ENCODE peak calls at places on chromosomes 13 and 19, in six cellular contexts. One of them, this sample, is unnamed.

GRCh38 chr13:27825153-27825552 is 32.9 kb downstream of the GSX1 start:
- DNase-seq in fibroblast of the conjunctiva: no peak
- DNase-seq in amniotic epithelial cell: no peak
- DNase-seq in CD4-positive, CD25-positive, alpha-beta regulatory T cell: no peak
- DNase-seq in tibial nerve: no peak
- DNase-seq in SW480: peak; percentile 98
- DNase-seq in this sample: no peak

GRCh38 chr19:17577698-17578097 is 22.2 kb downstream of the COLGALT1 start:
- DNase-seq in tibial nerve: no peak
- DNase-seq in CD4-positive, CD25-positive, alpha-beta regulatory T cell: no peak
- DNase-seq in SW480: no peak
- DNase-seq in amniotic epithelial cell: no peak
- DNase-seq in fibroblast of the conjunctiva: no peak
- DNase-seq in this sample: no peak

GRCh38 chr13:103358245-103358932 is 292.2 kb upstream of the SLC10A2 start:
- DNase-seq in CD4-positive, CD25-positive, alpha-beta regulatory T cell: no peak
- DNase-seq in SW480: no peak
- DNase-seq in fibroblast of the conjunctiva: no peak
- DNase-seq in amniotic epithelial cell: no peak
- DNase-seq in tibial nerve: no peak
- DNase-seq in this sample: no peak

GRCh38 chr13:43377955-43378354 is 354.6 kb downstream of the DNAJC15 start:
- DNase-seq in SW480: no peak
- DNase-seq in amniotic epithelial cell: peak; percentile 69
- DNase-seq in fibroblast of the conjunctiva: no peak
- DNase-seq in tibial nerve: no peak
- DNase-seq in CD4-positive, CD25-positive, alpha-beta regulatory T cell: no peak
- DNase-seq in this sample: no peak

GRCh38 chr19:29529646-29530548 is 4.1 kb downstream of the VSTM2B start:
- DNase-seq in tibial nerve: no peak
- DNase-seq in CD4-positive, CD25-positive, alpha-beta regulatory T cell: no peak
- DNase-seq in SW480: no peak
- DNase-seq in amniotic epithelial cell: no peak
- DNase-seq in fibroblast of the conjunctiva: no peak
- DNase-seq in this sample: no peak

GRCh38 chr13:24271611-24272451 is 37.5 kb upstream of the C1QTNF9 start:
- DNase-seq in CD4-positive, CD25-positive, alpha-beta regulatory T cell: peak; percentile 86
- DNase-seq in SW480: no peak
- DNase-seq in tibial nerve: no peak
- DNase-seq in amniotic epithelial cell: peak; percentile 91
- DNase-seq in fibroblast of the conjunctiva: peak; percentile 40
- DNase-seq in this sample: peak; percentile 79

GRCh38 chr13:105139380-105140285 is 1395.8 kb downstream of the EFNB2 start:
- DNase-seq in CD4-positive, CD25-positive, alpha-beta regulatory T cell: peak; percentile 70
- DNase-seq in fibroblast of the conjunctiva: no peak
- DNase-seq in amniotic epithelial cell: peak; percentile 2
- DNase-seq in tibial nerve: no peak
- DNase-seq in SW480: peak; percentile 61
- DNase-seq in this sample: no peak

GRCh38 chr19:5697890-5698634 is 8.0 kb downstream of the RPL36 start:
- DNase-seq in CD4-positive, CD25-positive, alpha-beta regulatory T cell: no peak
- DNase-seq in fibroblast of the conjunctiva: no peak
- DNase-seq in tibial nerve: no peak
- DNase-seq in amniotic epithelial cell: no peak
- DNase-seq in SW480: no peak
- DNase-seq in this sample: no peak

GRCh38 chr19:11552666-11553372 is 6.2 kb downstream of the ELOF1 start:
- DNase-seq in amniotic epithelial cell: no peak
- DNase-seq in SW480: no peak
- DNase-seq in tibial nerve: no peak
- DNase-seq in CD4-positive, CD25-positive, alpha-beta regulatory T cell: no peak
- DNase-seq in fibroblast of the conjunctiva: no peak
- DNase-seq in this sample: no peak

GRCh38 chr13:91232716-91233115 is 114.8 kb upstream of the MIR17HG start:
- DNase-seq in CD4-positive, CD25-positive, alpha-beta regulatory T cell: no peak
- DNase-seq in SW480: no peak
- DNase-seq in fibroblast of the conjunctiva: no peak
- DNase-seq in tibial nerve: no peak
- DNase-seq in amniotic epithelial cell: no peak
- DNase-seq in this sample: no peak

GRCh38 chr19:1172353-1173159 is 1.5 kb downstream of the SBNO2 start:
- DNase-seq in SW480: peak; percentile 31
- DNase-seq in fibroblast of the conjunctiva: no peak
- DNase-seq in amniotic epithelial cell: peak; percentile 20
- DNase-seq in CD4-positive, CD25-positive, alpha-beta regulatory T cell: no peak
- DNase-seq in tibial nerve: no peak
- DNase-seq in this sample: peak; percentile 61

GRCh38 chr13:49976314-49977258 is 20.3 kb upstream of the TRIM13 start:
- DNase-seq in tibial nerve: peak; percentile 65
- DNase-seq in amniotic epithelial cell: peak; percentile 68
- DNase-seq in SW480: peak; percentile 90
- DNase-seq in fibroblast of the conjunctiva: peak; percentile 61
- DNase-seq in CD4-positive, CD25-positive, alpha-beta regulatory T cell: peak; percentile 73
- DNase-seq in this sample: peak; percentile 72

GRCh38 chr13:41905600-41906254 is 55.2 kb downstream of the VWA8 start:
- DNase-seq in fibroblast of the conjunctiva: peak; percentile 27
- DNase-seq in amniotic epithelial cell: peak; percentile 65
- DNase-seq in CD4-positive, CD25-positive, alpha-beta regulatory T cell: peak; percentile 42
- DNase-seq in SW480: peak; percentile 77
- DNase-seq in tibial nerve: no peak
- DNase-seq in this sample: no peak

GRCh38 chr13:66076417-66076816 is 1153.7 kb downstream of the PCDH9 start:
- DNase-seq in tibial nerve: no peak
- DNase-seq in SW480: no peak
- DNase-seq in amniotic epithelial cell: peak; percentile 73
- DNase-seq in fibroblast of the conjunctiva: no peak
- DNase-seq in CD4-positive, CD25-positive, alpha-beta regulatory T cell: no peak
- DNase-seq in this sample: no peak

GRCh38 chr13:109400625-109401257 is 385.6 kb downstream of the IRS2 start:
- DNase-seq in fibroblast of the conjunctiva: no peak
- DNase-seq in SW480: no peak
- DNase-seq in CD4-positive, CD25-positive, alpha-beta regulatory T cell: no peak
- DNase-seq in amniotic epithelial cell: peak; percentile 41
- DNase-seq in tibial nerve: no peak
- DNase-seq in this sample: no peak

GRCh38 chr13:64277097-64277496 is 2861.4 kb upstream of the PCDH20 start:
- DNase-seq in SW480: no peak
- DNase-seq in CD4-positive, CD25-positive, alpha-beta regulatory T cell: no peak
- DNase-seq in tibial nerve: no peak
- DNase-seq in amniotic epithelial cell: no peak
- DNase-seq in fibroblast of the conjunctiva: no peak
- DNase-seq in this sample: no peak

GRCh38 chr19:35539850-35540249 is 5.6 kb upstream of the TMEM147 start:
- DNase-seq in amniotic epithelial cell: no peak
- DNase-seq in SW480: no peak
- DNase-seq in tibial nerve: no peak
- DNase-seq in fibroblast of the conjunctiva: no peak
- DNase-seq in CD4-positive, CD25-positive, alpha-beta regulatory T cell: no peak
- DNase-seq in this sample: no peak

GRCh38 chr19:55477905-55478304 is 1.5 kb downstream of the ZNF628 start:
- DNase-seq in fibroblast of the conjunctiva: no peak
- DNase-seq in tibial nerve: no peak
- DNase-seq in CD4-positive, CD25-positive, alpha-beta regulatory T cell: no peak
- DNase-seq in amniotic epithelial cell: no peak
- DNase-seq in SW480: no peak
- DNase-seq in this sample: no peak

GRCh38 chr13:99468971-99469545 is 32.2 kb upstream of the TM9SF2 start:
- DNase-seq in tibial nerve: no peak
- DNase-seq in CD4-positive, CD25-positive, alpha-beta regulatory T cell: no peak
- DNase-seq in amniotic epithelial cell: peak; percentile 72
- DNase-seq in SW480: no peak
- DNase-seq in fibroblast of the conjunctiva: no peak
- DNase-seq in this sample: no peak

GRCh38 chr13:99908129-99908805 is 63.3 kb downstream of the ZIC5 start:
- DNase-seq in CD4-positive, CD25-positive, alpha-beta regulatory T cell: no peak
- DNase-seq in amniotic epithelial cell: no peak
- DNase-seq in SW480: no peak
- DNase-seq in tibial nerve: no peak
- DNase-seq in fibroblast of the conjunctiva: peak; percentile 20
- DNase-seq in this sample: no peak

GRCh38 chr19:53079313-53079924 is 23.8 kb downstream of the ZNF160 start:
- DNase-seq in tibial nerve: no peak
- DNase-seq in amniotic epithelial cell: no peak
- DNase-seq in fibroblast of the conjunctiva: no peak
- DNase-seq in CD4-positive, CD25-positive, alpha-beta regulatory T cell: no peak
- DNase-seq in SW480: no peak
- DNase-seq in this sample: no peak

GRCh38 chr13:46896346-46897138 is at the start of gene HTR2A:
- DNase-seq in fibroblast of the conjunctiva: no peak
- DNase-seq in CD4-positive, CD25-positive, alpha-beta regulatory T cell: no peak
- DNase-seq in SW480: peak; percentile 8
- DNase-seq in tibial nerve: no peak
- DNase-seq in amniotic epithelial cell: peak; percentile 4
- DNase-seq in this sample: peak; percentile 28

GRCh38 chr13:105608132-105608531 is 927.3 kb downstream of the EFNB2 start:
- DNase-seq in SW480: no peak
- DNase-seq in fibroblast of the conjunctiva: no peak
- DNase-seq in amniotic epithelial cell: no peak
- DNase-seq in CD4-positive, CD25-positive, alpha-beta regulatory T cell: no peak
- DNase-seq in tibial nerve: no peak
- DNase-seq in this sample: no peak

GRCh38 chr13:98059276-98059675 is 83.6 kb upstream of the FARP1 start:
- DNase-seq in CD4-positive, CD25-positive, alpha-beta regulatory T cell: no peak
- DNase-seq in SW480: no peak
- DNase-seq in amniotic epithelial cell: no peak
- DNase-seq in fibroblast of the conjunctiva: no peak
- DNase-seq in tibial nerve: no peak
- DNase-seq in this sample: no peak

GRCh38 chr19:19064811-19065745 is 1.3 kb downstream of the SLC25A42 start:
- DNase-seq in SW480: peak; percentile 9
- DNase-seq in fibroblast of the conjunctiva: no peak
- DNase-seq in CD4-positive, CD25-positive, alpha-beta regulatory T cell: peak; percentile 27
- DNase-seq in tibial nerve: no peak
- DNase-seq in amniotic epithelial cell: no peak
- DNase-seq in this sample: no peak

GRCh38 chr13:94716016-94716415 is 3.7 kb upstream of the SOX21 start:
- DNase-seq in CD4-positive, CD25-positive, alpha-beta regulatory T cell: no peak
- DNase-seq in tibial nerve: no peak
- DNase-seq in fibroblast of the conjunctiva: no peak
- DNase-seq in SW480: no peak
- DNase-seq in amniotic epithelial cell: no peak
- DNase-seq in this sample: no peak

GRCh38 chr19:37251308-37252229 is 33.6 kb downstream of the ZNF383 start:
- DNase-seq in amniotic epithelial cell: peak; percentile 99
- DNase-seq in fibroblast of the conjunctiva: peak; percentile 99
- DNase-seq in SW480: peak; percentile 92
- DNase-seq in CD4-positive, CD25-positive, alpha-beta regulatory T cell: peak; percentile 36
- DNase-seq in tibial nerve: no peak
- DNase-seq in this sample: peak; percentile 36

GRCh38 chr19:17605761-17606745 is 50.6 kb downstream of the COLGALT1 start:
- DNase-seq in SW480: peak; percentile 71
- DNase-seq in CD4-positive, CD25-positive, alpha-beta regulatory T cell: peak; percentile 82
- DNase-seq in fibroblast of the conjunctiva: peak; percentile 42
- DNase-seq in amniotic epithelial cell: peak; percentile 62
- DNase-seq in tibial nerve: peak; percentile 64
- DNase-seq in this sample: peak; percentile 86

GRCh38 chr19:5083547-5083965 is 114.6 kb downstream of the KDM4B start:
- DNase-seq in amniotic epithelial cell: peak; percentile 91
- DNase-seq in tibial nerve: no peak
- DNase-seq in SW480: no peak
- DNase-seq in CD4-positive, CD25-positive, alpha-beta regulatory T cell: no peak
- DNase-seq in fibroblast of the conjunctiva: no peak
- DNase-seq in this sample: peak; percentile 60

GRCh38 chr13:112851107-112852046 is 117.6 kb upstream of the MCF2L start:
- DNase-seq in fibroblast of the conjunctiva: no peak
- DNase-seq in CD4-positive, CD25-positive, alpha-beta regulatory T cell: no peak
- DNase-seq in SW480: no peak
- DNase-seq in amniotic epithelial cell: no peak
- DNase-seq in tibial nerve: no peak
- DNase-seq in this sample: no peak

GRCh38 chr13:98324105-98324504 is 147.0 kb upstream of the RNF113B start:
- DNase-seq in SW480: no peak
- DNase-seq in CD4-positive, CD25-positive, alpha-beta regulatory T cell: no peak
- DNase-seq in fibroblast of the conjunctiva: peak; percentile 12
- DNase-seq in tibial nerve: no peak
- DNase-seq in amniotic epithelial cell: no peak
- DNase-seq in this sample: no peak

GRCh38 chr19:54616840-54617560 is 13.3 kb upstream of the LILRB1 start:
- DNase-seq in CD4-positive, CD25-positive, alpha-beta regulatory T cell: no peak
- DNase-seq in fibroblast of the conjunctiva: no peak
- DNase-seq in SW480: no peak
- DNase-seq in tibial nerve: no peak
- DNase-seq in amniotic epithelial cell: no peak
- DNase-seq in this sample: no peak

GRCh38 chr19:53980553-53981407 is 10.7 kb upstream of the CACNG6 start:
- DNase-seq in tibial nerve: no peak
- DNase-seq in fibroblast of the conjunctiva: peak; percentile 1
- DNase-seq in amniotic epithelial cell: peak; percentile 91
- DNase-seq in CD4-positive, CD25-positive, alpha-beta regulatory T cell: no peak
- DNase-seq in SW480: peak; percentile 92
- DNase-seq in this sample: no peak

GRCh38 chr13:108120332-108120731 is 95.0 kb downstream of the LIG4 start:
- DNase-seq in tibial nerve: no peak
- DNase-seq in amniotic epithelial cell: no peak
- DNase-seq in CD4-positive, CD25-positive, alpha-beta regulatory T cell: no peak
- DNase-seq in SW480: no peak
- DNase-seq in fibroblast of the conjunctiva: no peak
- DNase-seq in this sample: no peak

GRCh38 chr19:7789447-7789846 is 26.4 kb downstream of the CLEC4M start:
- DNase-seq in tibial nerve: no peak
- DNase-seq in fibroblast of the conjunctiva: no peak
- DNase-seq in amniotic epithelial cell: no peak
- DNase-seq in SW480: no peak
- DNase-seq in CD4-positive, CD25-positive, alpha-beta regulatory T cell: peak; percentile 33
- DNase-seq in this sample: no peak

GRCh38 chr13:40996433-40997095 is 22.6 kb downstream of the ELF1 start:
- DNase-seq in fibroblast of the conjunctiva: no peak
- DNase-seq in CD4-positive, CD25-positive, alpha-beta regulatory T cell: no peak
- DNase-seq in amniotic epithelial cell: no peak
- DNase-seq in tibial nerve: no peak
- DNase-seq in SW480: no peak
- DNase-seq in this sample: no peak

GRCh38 chr19:54164369-54165068 is 5.0 kb upstream of the LENG1 start:
- DNase-seq in amniotic epithelial cell: peak; percentile 57
- DNase-seq in SW480: peak; percentile 69
- DNase-seq in CD4-positive, CD25-positive, alpha-beta regulatory T cell: peak; percentile 9
- DNase-seq in fibroblast of the conjunctiva: no peak
- DNase-seq in tibial nerve: no peak
- DNase-seq in this sample: peak; percentile 61

GRCh38 chr19:53158119-53158656 is 665 bp downstream of the ZNF347 start:
- DNase-seq in CD4-positive, CD25-positive, alpha-beta regulatory T cell: no peak
- DNase-seq in amniotic epithelial cell: peak; percentile 15
- DNase-seq in fibroblast of the conjunctiva: no peak
- DNase-seq in SW480: no peak
- DNase-seq in tibial nerve: no peak
- DNase-seq in this sample: peak; percentile 40

GRCh38 chr19:19115954-19116353 is 22.3 kb downstream of the TMEM161A start:
- DNase-seq in CD4-positive, CD25-positive, alpha-beta regulatory T cell: peak; percentile 37
- DNase-seq in fibroblast of the conjunctiva: no peak
- DNase-seq in tibial nerve: no peak
- DNase-seq in amniotic epithelial cell: no peak
- DNase-seq in SW480: no peak
- DNase-seq in this sample: no peak